ENCODE peak calls at places on chromosome 1, in seven cellular contexts. H is NCI-H1105; P is endothelial cell; L is Jurkat, Clone E6-1; U is head of caudate nucleus; Q is posterior cingulate gyrus; W is glutamatergic neuron. I is an unnamed sample.

GRCh38 chr1:229032455-229032854 is 238.5 kb upstream of the RAB4A start:
- DNase-seq in H (no peak), P (no peak), L (no peak), U (no peak), Q (no peak), W (no peak), I (no peak)

GRCh38 chr1:67792756-67793475 is 40.4 kb downstream of the GNG12 start:
- DNase-seq in H (no peak), P (no peak), L (no peak), U (no peak), Q (no peak), W (no peak), I (no peak)

GRCh38 chr1:17212487-17213121 is 7.7 kb downstream of the PADI1 start:
- DNase-seq in H (no peak), P (no peak), L (peak; percentile 87), U (no peak), Q (no peak), W (no peak), I (peak; percentile 52)

GRCh38 chr1:166167395-166167922 is 658 bp upstream of the FAM78B start:
- DNase-seq in H (peak; percentile 55), P (no peak), L (peak; percentile 81), U (no peak), Q (no peak), W (no peak), I (no peak)

GRCh38 chr1:8705104-8705503 is 112.3 kb downstream of the RERE start:
- DNase-seq in H (peak; percentile 76), P (no peak), L (no peak), U (no peak), Q (no peak), W (no peak), I (no peak)

GRCh38 chr1:62362061-62362951 is 43.1 kb upstream of the KANK4 start:
- DNase-seq in H (no peak), P (no peak), L (no peak), U (no peak), Q (no peak), W (no peak), I (no peak)

GRCh38 chr1:248225537-248225936 is 5.7 kb upstream of the OR2M4 start:
- DNase-seq in H (no peak), P (no peak), L (no peak), U (no peak), Q (no peak), W (no peak), I (no peak)

GRCh38 chr1:210496063-210496462 is 167.4 kb downstream of the HHAT start:
- DNase-seq in H (no peak), P (no peak), L (no peak), U (peak; percentile 7), Q (peak; percentile 67), W (no peak), I (no peak)

GRCh38 chr1:207407655-207408256 is 46.4 kb upstream of the CR2 start:
- DNase-seq in H (no peak), P (no peak), L (no peak), U (no peak), Q (no peak), W (no peak), I (no peak)

GRCh38 chr1:157163273-157164127 is 25.3 kb upstream of the ETV3 start:
- DNase-seq in H (peak; percentile 27), P (peak; percentile 91), L (peak; percentile 33), U (peak; percentile 64), Q (peak; percentile 89), W (peak; percentile 90), I (peak; percentile 54)

GRCh38 chr1:2949966-2950925 is 71.0 kb upstream of the ACTRT2 start:
- DNase-seq in H (no peak), P (no peak), L (no peak), U (peak; percentile 59), Q (peak; percentile 78), W (no peak), I (no peak)

GRCh38 chr1:37995773-37996379 is 6.1 kb upstream of the SF3A3 start:
- DNase-seq in H (peak; percentile 81), P (peak; percentile 47), L (no peak), U (peak; percentile 21), Q (peak; percentile 80), W (peak; percentile 38), I (no peak)

GRCh38 chr1:91499904-91500755 is 521 bp upstream of the CDC7 start:
- DNase-seq in H (no peak), P (no peak), L (no peak), U (no peak), Q (no peak), W (no peak), I (no peak)

GRCh38 chr1:64675718-64676345 is 69.0 kb upstream of the RAVER2 start:
- DNase-seq in H (no peak), P (no peak), L (peak; percentile 5), U (no peak), Q (no peak), W (no peak), I (no peak)

GRCh38 chr1:152398812-152399698 is 15.0 kb downstream of the CRNN start:
- DNase-seq in H (peak; percentile 0), P (peak; percentile 38), L (peak; percentile 24), U (no peak), Q (no peak), W (no peak), I (no peak)

GRCh38 chr1:208510192-208510952 is 266.2 kb upstream of the PLXNA2 start:
- DNase-seq in H (no peak), P (no peak), L (no peak), U (no peak), Q (no peak), W (no peak), I (no peak)

GRCh38 chr1:21379571-21379970 is 60.4 kb upstream of the NBPF3 start:
- DNase-seq in H (no peak), P (no peak), L (no peak), U (no peak), Q (no peak), W (no peak), I (no peak)

GRCh38 chr1:164772635-164773034 is 213.7 kb downstream of the PBX1 start:
- DNase-seq in H (no peak), P (no peak), L (no peak), U (no peak), Q (no peak), W (no peak), I (no peak)

GRCh38 chr1:211524521-211524920 is 32.6 kb upstream of the RD3 start:
- DNase-seq in H (no peak), P (no peak), L (no peak), U (no peak), Q (no peak), W (no peak), I (no peak)

GRCh38 chr1:44592208-44593145 is 81.8 kb downstream of the TMEM53 start:
- DNase-seq in H (no peak), P (no peak), L (no peak), U (peak; percentile 92), Q (peak; percentile 96), W (no peak), I (no peak)

GRCh38 chr1:56881417-56881816 is 26.8 kb downstream of the C8A start:
- DNase-seq in H (no peak), P (no peak), L (peak; percentile 87), U (no peak), Q (no peak), W (no peak), I (no peak)